ENCODE peak calls at places on chromosome 7, in five cellular contexts. F is left colon; Y is amniotic epithelial cell; L is stimulated activated CD4-positive, alpha-beta T cell treated with anti-CD3 and anti-CD28 coated beads, TNF-alpha, amount 100 ng/mL, for 1 hour; I is aorta. O is an unnamed sample.

GRCh38 chr7:80420876-80421275 is 91.0 kb downstream of the GNAT3 start:
- DNase-seq in F (no peak), Y (no peak), L (no peak), I (no peak), O (no peak)

GRCh38 chr7:131537581-131537980 is 18.8 kb downstream of the PODXL start:
- DNase-seq in F (no peak), Y (peak; percentile 44), L (no peak), I (no peak), O (no peak)

GRCh38 chr7:93442478-93443224 is 131.9 kb downstream of the CALCR start:
- DNase-seq in F (peak; percentile 35), Y (peak; percentile 34), L (no peak), I (peak; percentile 37), O (no peak)

GRCh38 chr7:139426258-139427028 is 57.0 kb downstream of the KLRG2 start:
- DNase-seq in F (no peak), Y (peak; percentile 19), L (no peak), I (no peak), O (no peak)

GRCh38 chr7:56063882-56064625 is at the start of gene SUMF2:
- DNase-seq in F (peak; percentile 94), Y (peak; percentile 85), L (peak; percentile 78), I (peak; percentile 95), O (peak; percentile 90)

GRCh38 chr7:12895296-12895695 is 207.9 kb downstream of the ARL4A start:
- DNase-seq in F (no peak), Y (no peak), L (no peak), I (no peak), O (no peak)

GRCh38 chr7:157614457-157615020 is 277.7 kb downstream of the DNAJB6 start:
- DNase-seq in F (no peak), Y (no peak), L (no peak), I (no peak), O (no peak)

GRCh38 chr7:81884817-81885216 is 115.0 kb upstream of the HGF start:
- DNase-seq in F (no peak), Y (no peak), L (no peak), I (no peak), O (no peak)

GRCh38 chr7:94182066-94182465 is 177.9 kb upstream of the BET1 start:
- DNase-seq in F (no peak), Y (peak; percentile 80), L (no peak), I (no peak), O (no peak)

GRCh38 chr7:155559519-155560108 is 13.3 kb upstream of the CNPY1 start:
- DNase-seq in F (no peak), Y (no peak), L (no peak), I (peak; percentile 24), O (no peak)

GRCh38 chr7:82805527-82805960 is 357.1 kb downstream of the PCLO start:
- DNase-seq in F (no peak), Y (peak; percentile 87), L (no peak), I (no peak), O (no peak)